ENCODE peak calls at places on chromosomes 13 and 19, in ten cellular contexts. L, Q, N, O, Z, I, P, W, K and X are unnamed samples.

GRCh38 chr13:43071824-43072223 is 48.4 kb downstream of the DNAJC15 start:
- DNase-seq in L (no peak), Q (no peak), N (no peak), O (no peak), Z (no peak), I (no peak), P (no peak), W (no peak), K (no peak), X (no peak)

GRCh38 chr13:75390229-75390628 is 91.7 kb downstream of the TBC1D4 start:
- DNase-seq in L (no peak), Q (no peak), N (no peak), O (no peak), Z (no peak), I (no peak), P (no peak), W (no peak), K (no peak), X (no peak)

GRCh38 chr19:9523885-9524474 is 14.5 kb downstream of the ZNF426 start:
- DNase-seq in L (no peak), Q (no peak), N (no peak), O (no peak), Z (no peak), I (no peak), P (no peak), W (no peak), K (no peak), X (no peak)

GRCh38 chr19:28457620-28458019 is 755.3 kb downstream of the UQCRFS1 start:
- DNase-seq in L (no peak), Q (no peak), N (no peak), O (no peak), Z (no peak), I (no peak), P (no peak), W (no peak), K (no peak), X (no peak)

GRCh38 chr19:3039641-3040077 is 10.6 kb upstream of the TLE2 start:
- DNase-seq in L (no peak), Q (no peak), N (no peak), O (no peak), Z (no peak), I (no peak), P (no peak), W (no peak), K (no peak), X (peak)

GRCh38 chr13:40438999-40439797 is 227.2 kb downstream of the FOXO1 start:
- DNase-seq in L (no peak), Q (no peak), N (no peak), O (peak), Z (no peak), I (no peak), P (no peak), W (no peak), K (peak), X (no peak)

GRCh38 chr13:96100457-96101220 is 10.7 kb downstream of the HS6ST3 start:
- DNase-seq in L (no peak), Q (no peak), N (no peak), O (no peak), Z (no peak), I (no peak), P (no peak), W (no peak), K (no peak), X (no peak)

GRCh38 chr19:51015691-51016267 is 3.7 kb downstream of the KLK10 start:
- DNase-seq in L (no peak), Q (no peak), N (no peak), O (no peak), Z (no peak), I (no peak), P (no peak), W (no peak), K (no peak), X (no peak)

GRCh38 chr13:44930907-44931676 is 58.2 kb downstream of the NUFIP1 start:
- DNase-seq in L (no peak), Q (no peak), N (no peak), O (peak), Z (no peak), I (no peak), P (no peak), W (no peak), K (peak), X (no peak)

GRCh38 chr13:24381539-24382265 is 72.3 kb downstream of the C1QTNF9 start:
- DNase-seq in L (no peak), Q (no peak), N (no peak), O (peak), Z (no peak), I (no peak), P (no peak), W (no peak), K (peak), X (peak)

GRCh38 chr19:6383188-6383587 is 7.5 kb upstream of the PSPN start:
- DNase-seq in L (no peak), Q (no peak), N (no peak), O (no peak), Z (no peak), I (no peak), P (no peak), W (no peak), K (no peak), X (no peak)

GRCh38 chr19:38395381-38396127 is 7.1 kb downstream of the SPRED3 start:
- DNase-seq in L (no peak), Q (no peak), N (no peak), O (no peak), Z (no peak), I (no peak), P (no peak), W (no peak), K (no peak), X (no peak)

GRCh38 chr19:30871979-30872378 is 477.3 kb downstream of the TSHZ3 start:
- DNase-seq in L (peak), Q (no peak), N (no peak), O (no peak), Z (no peak), I (no peak), P (no peak), W (no peak), K (no peak), X (no peak)